ENCODE peak calls at places on chromosomes 6 and 20, in eight cellular contexts. P is fibroblast of mammary gland; M is stimulated activated CD4-positive, alpha-beta T cell treated with anti-CD3 and anti-CD28 coated beads, Interleukin-4, amount 100 ng/mL, for 1 hour; V is astrocyte of the spinal cord; Y is NCI-H1092; H is stimulated activated CD8-positive, alpha-beta memory T cell treated with anti-CD3 and anti-CD28 coated beads, Interleukin-7, amount 100 ng/mL, for 1 hour; R is glomerular endothelial cell; X is RWPE1. S is an unnamed sample.

GRCh38 chr6:72216222-72217106 is 330.1 kb downstream of the RIMS1 start:
- DNase-seq in P (no peak), R (no peak), H (no peak), M (no peak), V (no peak), X (no peak), Y (no peak), S (no peak)

GRCh38 chr6:139508023-139508422 is 133.6 kb upstream of the CITED2 start:
- DNase-seq in V (no peak), M (no peak), H (no peak), Y (no peak), R (no peak), P (peak), X (no peak), S (no peak)

GRCh38 chr6:150290429-150290828 is 78.4 kb upstream of the IYD start:
- DNase-seq in P (peak), R (no peak), V (no peak), H (no peak), X (peak), M (no peak), Y (no peak), S (peak)

GRCh38 chr6:77462359-77463307 is 658 bp downstream of the HTR1B start:
- DNase-seq in H (no peak), V (peak), X (no peak), P (no peak), Y (no peak), M (no peak), R (no peak), S (no peak)

GRCh38 chr6:158648682-158649131 is 1.1 kb upstream of the SYTL3 start:
- DNase-seq in P (peak), M (no peak), R (no peak), V (peak), H (no peak), X (peak), Y (no peak), S (peak)

GRCh38 chr6:67634199-67634598 is 1000.9 kb upstream of the ADGRB3 start:
- DNase-seq in X (no peak), H (no peak), P (no peak), V (no peak), Y (no peak), M (no peak), R (no peak), S (no peak)

GRCh38 chr6:21678990-21679389 is 85.4 kb downstream of the SOX4 start:
- DNase-seq in X (no peak), P (peak), H (no peak), R (peak), V (peak), M (no peak), Y (no peak), S (peak)

GRCh38 chr20:49482621-49483017 is at the start of gene KCNB1:
- DNase-seq in Y (no peak), X (peak), V (peak), R (no peak), M (peak), H (peak), P (peak), S (no peak)

GRCh38 chr6:27591660-27592059 is 118.8 kb upstream of the ZNF184 start:
- DNase-seq in V (peak), M (no peak), R (no peak), P (peak), H (no peak), Y (no peak), X (peak), S (peak)

GRCh38 chr6:142155895-142156757 is 9.1 kb downstream of the VTA1 start:
- DNase-seq in M (no peak), Y (no peak), V (peak), H (no peak), R (peak), P (peak), X (peak), S (peak)

GRCh38 chr20:10611357-10611756 is 62.4 kb downstream of the JAG1 start:
- DNase-seq in H (no peak), R (no peak), Y (no peak), V (peak), M (no peak), P (peak), X (no peak), S (peak)

GRCh38 chr6:27053738-27054137 is 193.8 kb upstream of the PRSS16 start:
- DNase-seq in V (no peak), H (no peak), Y (no peak), R (no peak), P (no peak), X (no peak), M (no peak), S (peak)

GRCh38 chr6:112289039-112289566 is 34.7 kb upstream of the LAMA4 start:
- DNase-seq in H (no peak), X (no peak), R (no peak), P (peak), Y (no peak), M (no peak), V (peak), S (no peak)

GRCh38 chr6:147509900-147510299 is 1.4 kb downstream of the SAMD5 start:
- DNase-seq in P (no peak), M (no peak), X (no peak), Y (no peak), H (no peak), V (no peak), R (no peak), S (peak)

GRCh38 chr20:47319517-47320252 is 36.8 kb downstream of the ZMYND8 start:
- DNase-seq in V (peak), H (no peak), Y (peak), P (peak), R (no peak), X (peak), M (no peak), S (peak)

S was measured in bronchial epithelial cell.